ENCODE peak calls at places on chromosomes 3 and 15, in eight cellular contexts. R is fibroblast of mammary gland, B is A549, S is HepG2, C is ovary, I is endodermal cell, F is OCI-LY7, Y is activated B cell treated with CpG ODN at 0.5 μM for 24 hours. T is an unnamed sample.

GRCh38 chr3:186035277-186035676 is 73.6 kb downstream of the ETV5 start:
- DNase-seq in F (no peak), B (no peak), S (no peak), I (no peak), Y (no peak), C (no peak), R (peak), T (peak)

GRCh38 chr15:89575656-89576416 is 567 bp downstream of the TICRR start:
- DNase-seq in I (peak), F (peak), B (peak), R (peak), S (no peak), C (no peak), Y (no peak), T (peak)

GRCh38 chr3:117433439-117433838 is 723.9 kb downstream of the TUSC7 start:
- DNase-seq in F (no peak), C (no peak), B (no peak), I (no peak), Y (no peak), S (no peak), R (no peak), T (no peak)

GRCh38 chr3:63851287-63851686 is 12.3 kb downstream of the THOC7 start:
- DNase-seq in S (no peak), C (no peak), Y (no peak), F (no peak), I (no peak), B (no peak), R (no peak), T (no peak)

GRCh38 chr15:85044251-85044853 is 62.7 kb downstream of the PDE8A start:
- DNase-seq in C (peak), Y (no peak), S (peak), R (peak), B (peak), I (peak), F (peak), T (peak)

GRCh38 chr15:101293122-101293521 is 1.9 kb downstream of the SNRPA1 start:
- DNase-seq in S (no peak), B (no peak), C (no peak), Y (no peak), R (peak), F (peak), I (peak), T (no peak)

GRCh38 chr15:38401716-38402115 is 52.2 kb upstream of the FAM98B start:
- DNase-seq in S (no peak), C (no peak), F (no peak), B (no peak), R (peak), I (no peak), Y (no peak), T (no peak)

GRCh38 chr3:13009132-13009945 is 63.9 kb downstream of the IQSEC1 start:
- DNase-seq in F (peak), S (no peak), R (no peak), C (no peak), Y (peak), B (no peak), I (no peak), T (no peak)

GRCh38 chr3:15512173-15512572 is 9.3 kb downstream of the COLQ start:
- DNase-seq in I (no peak), Y (no peak), B (no peak), S (no peak), R (no peak), C (peak), F (no peak), T (no peak)

GRCh38 chr3:85939026-85939616 is 980.3 kb downstream of the CADM2 start:
- DNase-seq in C (no peak), I (no peak), F (no peak), Y (no peak), S (no peak), B (peak), R (no peak), T (no peak)

GRCh38 chr3:141331370-141332318 is 36.7 kb upstream of the ZBTB38 start:
- DNase-seq in F (no peak), B (peak), I (no peak), S (peak), Y (peak), R (peak), C (no peak), T (peak)

GRCh38 chr15:40367038-40367672 is 9.1 kb downstream of the DISP2 start:
- DNase-seq in S (no peak), C (no peak), I (peak), F (no peak), R (no peak), Y (no peak), B (no peak), T (no peak)

GRCh38 chr3:120473389-120473788 is 22.6 kb upstream of the FSTL1 start:
- DNase-seq in C (no peak), S (no peak), R (no peak), F (no peak), Y (no peak), B (no peak), I (no peak), T (no peak)

GRCh38 chr15:62112616-62113593 is 46.1 kb downstream of the C2CD4A start:
- DNase-seq in R (peak), C (no peak), F (no peak), S (peak), Y (no peak), I (no peak), B (peak), T (peak)

GRCh38 chr3:102741105-102741504 is 306.3 kb downstream of the ZPLD1 start:
- DNase-seq in R (no peak), I (peak), S (no peak), F (no peak), C (no peak), Y (no peak), B (no peak), T (peak)

GRCh38 chr15:59158701-59159034 is 48.0 kb upstream of the LDHAL6B start:
- DNase-seq in R (no peak), B (no peak), F (no peak), S (no peak), I (no peak), Y (no peak), C (no peak), T (no peak)

GRCh38 chr3:11236588-11237461 is 35.4 kb upstream of the ATG7 start:
- DNase-seq in Y (peak), F (peak), R (peak), B (peak), C (peak), S (peak), I (peak), T (peak)

GRCh38 chr3:184176377-184177330 is 2.0 kb downstream of the AP2M1 start:
- DNase-seq in R (peak), F (no peak), C (peak), I (peak), S (peak), Y (no peak), B (peak), T (peak)

GRCh38 chr15:58440181-58440910 is 8.6 kb downstream of the LIPC start:
- DNase-seq in B (peak), S (peak), I (peak), Y (no peak), R (peak), F (no peak), C (no peak), T (peak)

GRCh38 chr15:90181781-90182180 is 19.3 kb upstream of the SEMA4B start:
- DNase-seq in B (no peak), R (no peak), S (no peak), F (no peak), C (no peak), I (no peak), Y (no peak), T (no peak)

GRCh38 chr3:194592798-194593752 is 40.1 kb downstream of the TMEM44 start:
- DNase-seq in R (peak), C (no peak), Y (no peak), S (no peak), B (peak), F (peak), I (no peak), T (peak)

GRCh38 chr3:196082471-196082971 is 631 bp upstream of the TFRC start:
- DNase-seq in F (no peak), S (peak), B (no peak), Y (no peak), I (no peak), R (peak), C (no peak), T (no peak)

GRCh38 chr15:38928431-38928830 is 363.8 kb upstream of the RASGRP1 start:
- DNase-seq in B (no peak), F (no peak), R (no peak), S (no peak), I (no peak), Y (no peak), C (no peak), T (no peak)

DNA sequence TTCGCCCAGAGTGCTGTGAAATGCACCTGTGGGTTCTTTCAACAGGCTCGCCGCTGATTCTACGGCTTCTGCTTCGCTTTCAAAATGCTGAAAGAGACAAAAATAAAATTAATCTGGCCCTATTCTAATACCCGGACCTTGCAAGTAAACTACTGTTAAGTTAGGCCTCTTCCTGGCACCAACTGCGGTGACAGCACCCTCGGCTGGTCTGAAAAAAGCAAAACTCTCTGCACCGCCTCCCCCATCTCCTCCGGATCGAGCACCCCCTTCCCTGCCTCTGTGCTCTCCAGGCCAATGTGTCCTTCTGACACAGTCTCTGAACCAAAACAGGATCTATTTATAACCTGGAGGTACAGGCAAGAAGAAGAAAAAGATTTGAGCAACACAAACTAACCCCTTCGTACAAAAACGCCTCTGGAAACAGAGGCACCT is 1.1 kb downstream of the ATOSA start:
- DNase-seq in S (peak), Y (peak), B (peak), F (peak), C (peak), I (peak), R (peak), T (peak)
- TF ChIP-seq CTCF in S (peak), Y (no peak), B (peak), F (peak), C (no peak), I (no peak), R (peak), T (no peak)

DNA sequence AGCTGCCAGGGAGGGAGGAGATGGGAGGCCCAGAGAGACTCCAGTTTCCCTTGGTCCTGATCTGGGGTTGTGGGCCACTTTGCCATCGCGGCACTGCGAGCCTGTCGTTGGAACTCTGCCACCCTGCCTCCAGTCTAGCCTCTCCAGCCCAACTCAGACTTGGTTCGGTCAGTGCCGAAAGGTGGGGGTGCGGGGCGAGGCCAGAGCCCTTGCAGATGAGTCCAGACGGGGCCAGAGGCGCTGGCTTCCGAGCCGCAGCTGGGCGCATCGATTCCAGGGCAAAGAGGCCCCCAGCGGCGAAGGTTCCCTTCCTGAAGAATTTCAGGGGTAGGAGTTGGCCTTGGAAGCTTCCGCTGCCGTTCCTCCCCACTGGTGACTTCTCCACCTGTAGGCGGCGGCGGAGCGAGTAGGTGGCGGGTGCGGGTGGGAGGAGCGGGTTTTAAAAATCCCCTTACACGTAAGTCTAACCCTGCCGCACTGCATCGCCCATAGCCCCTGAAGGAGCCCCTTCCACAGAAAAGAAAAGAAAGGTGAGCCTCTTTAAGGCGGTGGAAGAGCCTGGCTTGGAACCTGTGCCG is 5.1 kb downstream of the WNT5A start:
- DNase-seq in C (peak), S (no peak), B (no peak), Y (no peak), F (no peak), R (peak), I (peak), T (no peak)
- TF ChIP-seq CTCF in C (no peak), S (no peak), B (no peak), Y (no peak), F (no peak), R (peak), I (peak), T (no peak)

DNA sequence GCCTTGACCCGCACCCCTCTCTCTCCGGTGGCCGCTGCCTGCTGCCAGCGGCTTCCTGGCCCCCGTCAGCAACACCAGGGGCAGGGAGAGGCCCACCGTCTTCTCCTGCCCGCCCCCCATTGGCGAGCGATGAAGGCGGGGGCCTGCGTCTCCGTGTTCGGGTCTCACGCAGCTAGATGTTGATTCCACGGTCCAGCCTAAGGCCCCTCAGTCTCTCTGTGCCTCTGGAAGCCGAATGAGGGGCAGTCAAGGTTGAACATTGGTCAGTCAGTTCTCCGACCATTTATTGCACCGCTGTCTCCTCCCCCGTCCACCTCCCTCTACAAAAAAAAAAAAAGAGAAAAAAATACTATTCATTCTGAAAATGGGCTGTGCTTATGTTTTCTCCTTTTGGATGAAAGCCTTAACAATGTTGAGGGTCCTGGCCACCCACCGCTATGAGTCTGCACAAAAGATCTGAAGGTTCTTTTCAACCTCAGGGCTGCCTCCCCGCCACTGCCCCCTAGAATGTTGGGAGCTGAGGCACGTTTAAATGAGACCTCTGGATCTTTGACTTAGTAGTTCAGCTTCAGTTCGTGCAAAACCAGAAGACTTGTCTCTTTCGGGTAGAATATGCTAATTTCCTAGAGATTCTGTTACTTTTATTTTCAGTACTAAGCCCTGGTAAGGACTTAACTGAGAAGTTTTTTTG is 724 bp downstream of the IREB2 start:
- DNase-seq in C (no peak), F (peak), B (peak), S (peak), Y (no peak), R (peak), I (peak), T (peak)
- TF ChIP-seq CTCF in C (no peak), F (peak), B (no peak), S (peak), Y (no peak), R (peak), I (peak), T (no peak)

GRCh38 chr3:55518451-55518850 is 31.3 kb upstream of the WNT5A start:
- DNase-seq in Y (no peak), B (no peak), C (no peak), I (no peak), S (no peak), R (peak), F (no peak), T (peak)
- TF ChIP-seq CTCF in Y (no peak), B (no peak), C (no peak), I (no peak), S (no peak), R (no peak), F (no peak), T (no peak)

GRCh38 chr3:16533928-16534913 is 20.7 kb upstream of the RFTN1 start:
- DNase-seq in S (no peak), I (no peak), C (no peak), B (no peak), R (no peak), F (no peak), Y (no peak), T (peak)

GRCh38 chr3:16524196-16524595 is 10.7 kb upstream of the RFTN1 start:
- DNase-seq in R (no peak), S (no peak), F (no peak), I (no peak), B (no peak), C (no peak), Y (no peak), T (no peak)

GRCh38 chr3:16528111-16528510 is 14.6 kb upstream of the RFTN1 start:
- DNase-seq in Y (no peak), C (no peak), R (no peak), F (no peak), B (no peak), S (no peak), I (no peak), T (no peak)

GRCh38 chr3:16528581-16528993 is 15.1 kb upstream of the RFTN1 start:
- DNase-seq in B (no peak), F (no peak), I (no peak), S (no peak), C (no peak), Y (no peak), R (peak), T (no peak)

DNA sequence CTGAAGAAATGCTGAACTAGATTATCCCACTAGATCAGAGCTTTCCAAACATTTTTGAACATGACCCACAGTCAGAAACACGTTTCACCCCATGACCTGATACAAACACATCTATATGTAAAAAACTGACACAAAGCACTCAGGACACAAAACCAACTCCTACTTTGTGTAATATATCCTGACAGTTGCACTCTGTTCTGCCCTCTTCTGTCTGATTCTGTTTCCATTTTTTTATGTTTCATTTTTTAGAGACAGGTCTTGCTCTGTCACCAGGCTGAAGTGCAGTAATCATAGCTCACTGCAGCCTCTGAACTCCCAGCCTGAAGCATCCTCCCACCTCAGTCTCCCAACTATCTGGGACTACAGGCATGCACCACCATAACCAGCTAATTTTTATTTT is 15.8 kb upstream of the RFTN1 start:
- DNase-seq in R (no peak), C (no peak), B (no peak), S (no peak), I (no peak), F (peak), Y (no peak), T (no peak)
- TF ChIP-seq CTCF in R (peak), C (no peak), B (no peak), S (no peak), I (no peak), F (peak), Y (no peak), T (no peak)

GRCh38 chr3:131047582-131047981 is 20.9 kb downstream of the NEK11 start:
- DNase-seq in I (peak), Y (no peak), C (no peak), S (peak), R (no peak), B (no peak), F (peak), T (no peak)
- TF ChIP-seq CTCF in I (peak), Y (no peak), C (no peak), S (peak), R (no peak), B (no peak), F (peak), T (no peak)

DNA sequence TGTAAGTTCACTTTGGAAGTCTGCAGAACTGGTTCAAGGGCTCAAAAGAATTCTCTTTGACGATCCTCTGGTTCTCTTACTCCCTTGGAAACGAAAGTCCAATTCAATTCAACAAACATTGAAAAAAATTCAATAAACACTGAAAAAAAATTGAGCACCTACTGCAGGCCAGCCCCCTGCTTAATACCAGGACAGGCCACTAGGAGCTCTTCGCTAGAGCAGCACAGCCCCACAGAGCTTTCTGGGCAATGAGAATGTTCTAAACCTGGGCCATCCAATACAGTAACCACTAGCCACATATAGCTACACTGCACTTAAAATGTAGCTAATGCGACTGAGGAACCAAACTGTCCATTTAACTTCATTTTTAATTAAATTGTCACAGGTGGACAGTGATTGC is 50.4 kb upstream of the DCLK3 start:
- DNase-seq in Y (no peak), R (no peak), B (no peak), C (no peak), I (peak), S (no peak), F (no peak), T (no peak)
- TF ChIP-seq CTCF in Y (no peak), R (peak), B (no peak), C (no peak), I (peak), S (no peak), F (peak), T (no peak)